ENCODE peak calls at places on chromosomes 13 and 19, in nine cellular contexts. One of them, this sample, is unnamed.

GRCh38 chr19:45056831-45057230 is 18.0 kb downstream of the CLASRP start:
- DNase-seq in activated gamma-delta T cell treated with Interleukin-2 at 50 U/mL for 16 hours: no peak
- DNase-seq in left kidney: no peak
- DNase-seq in ELR: no peak
- DNase-seq in left colon: no peak
- DNase-seq in H9: no peak
- DNase-seq in tibial nerve: no peak
- DNase-seq in Calu3: no peak
- DNase-seq in epithelial cell of esophagus: no peak
- DNase-seq in this sample: no peak

GRCh38 chr13:49302817-49303216 is 55.1 kb downstream of the CDADC1 start:
- DNase-seq in Calu3: no peak
- DNase-seq in left colon: no peak
- DNase-seq in epithelial cell of esophagus: no peak
- DNase-seq in ELR: no peak
- DNase-seq in tibial nerve: no peak
- DNase-seq in left kidney: no peak
- DNase-seq in activated gamma-delta T cell treated with Interleukin-2 at 50 U/mL for 16 hours: no peak
- DNase-seq in H9: no peak
- DNase-seq in this sample: no peak

GRCh38 chr13:75879656-75880055 is 243.5 kb downstream of the LMO7 start:
- DNase-seq in tibial nerve: no peak
- DNase-seq in ELR: no peak
- DNase-seq in left colon: no peak
- DNase-seq in epithelial cell of esophagus: no peak
- DNase-seq in left kidney: no peak
- DNase-seq in Calu3: no peak
- DNase-seq in activated gamma-delta T cell treated with Interleukin-2 at 50 U/mL for 16 hours: no peak
- DNase-seq in H9: no peak
- DNase-seq in this sample: no peak

GRCh38 chr19:55311797-55312196 is 13.3 kb downstream of the TMEM150B start:
- DNase-seq in ELR: no peak
- DNase-seq in left kidney: no peak
- DNase-seq in epithelial cell of esophagus: no peak
- DNase-seq in Calu3: no peak
- DNase-seq in left colon: no peak
- DNase-seq in tibial nerve: no peak
- DNase-seq in activated gamma-delta T cell treated with Interleukin-2 at 50 U/mL for 16 hours: no peak
- DNase-seq in H9: no peak
- DNase-seq in this sample: no peak

GRCh38 chr19:8827277-8827676 is 4.8 kb downstream of the ZNF558 start:
- DNase-seq in tibial nerve: no peak
- DNase-seq in left kidney: no peak
- DNase-seq in activated gamma-delta T cell treated with Interleukin-2 at 50 U/mL for 16 hours: no peak
- DNase-seq in Calu3: no peak
- DNase-seq in epithelial cell of esophagus: no peak
- DNase-seq in left colon: no peak
- DNase-seq in ELR: no peak
- DNase-seq in H9: no peak
- DNase-seq in this sample: no peak

GRCh38 chr13:29106651-29107050 is 286.5 kb downstream of the MTUS2 start:
- DNase-seq in tibial nerve: no peak
- DNase-seq in epithelial cell of esophagus: no peak
- DNase-seq in H9: no peak
- DNase-seq in left kidney: no peak
- DNase-seq in ELR: peak
- DNase-seq in activated gamma-delta T cell treated with Interleukin-2 at 50 U/mL for 16 hours: no peak
- DNase-seq in Calu3: no peak
- DNase-seq in left colon: no peak
- DNase-seq in this sample: peak

GRCh38 chr19:35169226-35169995 is 14.9 kb downstream of the FXYD5 start:
- DNase-seq in left kidney: no peak
- DNase-seq in left colon: no peak
- DNase-seq in tibial nerve: no peak
- DNase-seq in ELR: no peak
- DNase-seq in activated gamma-delta T cell treated with Interleukin-2 at 50 U/mL for 16 hours: no peak
- DNase-seq in Calu3: no peak
- DNase-seq in epithelial cell of esophagus: peak
- DNase-seq in H9: peak
- DNase-seq in this sample: no peak

GRCh38 chr19:960601-960938 is 23.6 kb upstream of the WDR18 start:
- DNase-seq in left kidney: no peak
- DNase-seq in H9: no peak
- DNase-seq in activated gamma-delta T cell treated with Interleukin-2 at 50 U/mL for 16 hours: no peak
- DNase-seq in ELR: no peak
- DNase-seq in Calu3: no peak
- DNase-seq in epithelial cell of esophagus: no peak
- DNase-seq in tibial nerve: no peak
- DNase-seq in left colon: no peak
- DNase-seq in this sample: no peak

GRCh38 chr13:20969182-20969581 is 66.6 kb upstream of the XPO4 start:
- DNase-seq in left colon: no peak
- DNase-seq in left kidney: no peak
- DNase-seq in activated gamma-delta T cell treated with Interleukin-2 at 50 U/mL for 16 hours: no peak
- DNase-seq in epithelial cell of esophagus: peak
- DNase-seq in H9: no peak
- DNase-seq in tibial nerve: no peak
- DNase-seq in ELR: peak
- DNase-seq in Calu3: no peak
- DNase-seq in this sample: peak

GRCh38 chr13:103386341-103386740 is 320.1 kb upstream of the SLC10A2 start:
- DNase-seq in epithelial cell of esophagus: peak
- DNase-seq in ELR: peak
- DNase-seq in tibial nerve: no peak
- DNase-seq in left colon: no peak
- DNase-seq in H9: no peak
- DNase-seq in Calu3: no peak
- DNase-seq in left kidney: peak
- DNase-seq in activated gamma-delta T cell treated with Interleukin-2 at 50 U/mL for 16 hours: no peak
- DNase-seq in this sample: no peak

GRCh38 chr19:12626958-12627357 is 16.2 kb downstream of the ZNF791 start:
- DNase-seq in Calu3: no peak
- DNase-seq in left colon: no peak
- DNase-seq in activated gamma-delta T cell treated with Interleukin-2 at 50 U/mL for 16 hours: no peak
- DNase-seq in tibial nerve: no peak
- DNase-seq in epithelial cell of esophagus: no peak
- DNase-seq in H9: no peak
- DNase-seq in left kidney: no peak
- DNase-seq in ELR: no peak
- DNase-seq in this sample: no peak

GRCh38 chr19:14580623-14581237 is 2.2 kb upstream of the CLEC17A start:
- DNase-seq in H9: no peak
- DNase-seq in activated gamma-delta T cell treated with Interleukin-2 at 50 U/mL for 16 hours: no peak
- DNase-seq in Calu3: no peak
- DNase-seq in epithelial cell of esophagus: no peak
- DNase-seq in tibial nerve: no peak
- DNase-seq in ELR: peak
- DNase-seq in left kidney: no peak
- DNase-seq in left colon: no peak
- DNase-seq in this sample: no peak

GRCh38 chr19:6313398-6313969 is 19.9 kb downstream of the ACER1 start:
- DNase-seq in epithelial cell of esophagus: no peak
- DNase-seq in Calu3: no peak
- DNase-seq in tibial nerve: no peak
- DNase-seq in H9: no peak
- DNase-seq in left kidney: no peak
- DNase-seq in activated gamma-delta T cell treated with Interleukin-2 at 50 U/mL for 16 hours: no peak
- DNase-seq in left colon: no peak
- DNase-seq in ELR: no peak
- DNase-seq in this sample: no peak

GRCh38 chr19:17406039-17406886 is 833 bp upstream of the BST2 start:
- DNase-seq in epithelial cell of esophagus: no peak
- DNase-seq in H9: peak
- DNase-seq in Calu3: no peak
- DNase-seq in left kidney: no peak
- DNase-seq in tibial nerve: no peak
- DNase-seq in ELR: peak
- DNase-seq in activated gamma-delta T cell treated with Interleukin-2 at 50 U/mL for 16 hours: no peak
- DNase-seq in left colon: no peak
- DNase-seq in this sample: peak

GRCh38 chr13:112670118-112670517 is 19.7 kb upstream of the ATP11A start:
- DNase-seq in H9: peak
- DNase-seq in ELR: no peak
- DNase-seq in activated gamma-delta T cell treated with Interleukin-2 at 50 U/mL for 16 hours: no peak
- DNase-seq in left colon: no peak
- DNase-seq in tibial nerve: no peak
- DNase-seq in epithelial cell of esophagus: no peak
- DNase-seq in Calu3: peak
- DNase-seq in left kidney: peak
- DNase-seq in this sample: no peak

GRCh38 chr13:39132286-39132685 is 94.0 kb downstream of the NHLRC3 start:
- DNase-seq in activated gamma-delta T cell treated with Interleukin-2 at 50 U/mL for 16 hours: no peak
- DNase-seq in epithelial cell of esophagus: peak
- DNase-seq in tibial nerve: no peak
- DNase-seq in left colon: no peak
- DNase-seq in Calu3: no peak
- DNase-seq in ELR: peak
- DNase-seq in left kidney: no peak
- DNase-seq in H9: no peak
- DNase-seq in this sample: no peak

GRCh38 chr13:102395939-102396338 is 5.9 kb downstream of the FGF14 start:
- DNase-seq in tibial nerve: no peak
- DNase-seq in Calu3: no peak
- DNase-seq in left kidney: no peak
- DNase-seq in H9: no peak
- DNase-seq in left colon: no peak
- DNase-seq in ELR: no peak
- DNase-seq in activated gamma-delta T cell treated with Interleukin-2 at 50 U/mL for 16 hours: no peak
- DNase-seq in epithelial cell of esophagus: no peak
- DNase-seq in this sample: no peak

This sample was measured in EL.